ENCODE peak calls at places on chromosomes 13 and 19, in ten cellular contexts. P, E, D, A, B, M, T, R, X and F are unnamed samples.

GRCh38 chr13:103436057-103436654 is 369.9 kb upstream of the SLC10A2 start:
- DNase-seq in D (no peak), R (no peak), X (no peak), A (no peak), M (no peak), B (no peak), E (no peak), T (no peak), P (no peak), F (no peak)

GRCh38 chr13:85812282-85812681 is 13.1 kb upstream of the SLITRK6 start:
- DNase-seq in A (no peak), R (no peak), T (no peak), M (no peak), B (no peak), X (no peak), E (no peak), P (no peak), D (no peak), F (no peak)

GRCh38 chr13:102700088-102701031 is 5.5 kb upstream of the METTL21C start:
- DNase-seq in E (no peak), A (peak; percentile 27), M (no peak), T (no peak), X (no peak), D (no peak), B (no peak), R (no peak), P (no peak), F (no peak)

GRCh38 chr19:12946092-12946845 is 607 bp downstream of the RAD23A start:
- DNase-seq in A (peak; percentile 87), E (peak; percentile 67), P (peak; percentile 88), R (peak; percentile 58), X (peak; percentile 89), M (peak; percentile 80), D (peak; percentile 91), T (peak; percentile 83), B (peak; percentile 60), F (peak; percentile 84)

GRCh38 chr13:43546260-43546659 is 240.5 kb downstream of the ENOX1 start:
- DNase-seq in M (no peak), E (no peak), T (no peak), B (no peak), R (no peak), A (peak; percentile 59), P (no peak), D (no peak), X (no peak), F (no peak)

GRCh38 chr19:17240062-17240854 is 5.5 kb downstream of the NR2F6 start:
- DNase-seq in R (no peak), P (no peak), B (no peak), A (no peak), E (peak; percentile 77), T (no peak), D (no peak), M (no peak), X (no peak), F (peak; percentile 64)

GRCh38 chr13:110232756-110233155 is 74.2 kb downstream of the COL4A1 start:
- DNase-seq in P (no peak), T (no peak), E (no peak), A (peak; percentile 82), D (no peak), M (no peak), B (no peak), R (no peak), X (no peak), F (no peak)

GRCh38 chr19:29795882-29796523 is 15.8 kb upstream of the CCNE1 start:
- DNase-seq in P (no peak), M (no peak), E (no peak), A (no peak), D (no peak), X (no peak), R (no peak), T (no peak), B (no peak), F (no peak)

DNA sequence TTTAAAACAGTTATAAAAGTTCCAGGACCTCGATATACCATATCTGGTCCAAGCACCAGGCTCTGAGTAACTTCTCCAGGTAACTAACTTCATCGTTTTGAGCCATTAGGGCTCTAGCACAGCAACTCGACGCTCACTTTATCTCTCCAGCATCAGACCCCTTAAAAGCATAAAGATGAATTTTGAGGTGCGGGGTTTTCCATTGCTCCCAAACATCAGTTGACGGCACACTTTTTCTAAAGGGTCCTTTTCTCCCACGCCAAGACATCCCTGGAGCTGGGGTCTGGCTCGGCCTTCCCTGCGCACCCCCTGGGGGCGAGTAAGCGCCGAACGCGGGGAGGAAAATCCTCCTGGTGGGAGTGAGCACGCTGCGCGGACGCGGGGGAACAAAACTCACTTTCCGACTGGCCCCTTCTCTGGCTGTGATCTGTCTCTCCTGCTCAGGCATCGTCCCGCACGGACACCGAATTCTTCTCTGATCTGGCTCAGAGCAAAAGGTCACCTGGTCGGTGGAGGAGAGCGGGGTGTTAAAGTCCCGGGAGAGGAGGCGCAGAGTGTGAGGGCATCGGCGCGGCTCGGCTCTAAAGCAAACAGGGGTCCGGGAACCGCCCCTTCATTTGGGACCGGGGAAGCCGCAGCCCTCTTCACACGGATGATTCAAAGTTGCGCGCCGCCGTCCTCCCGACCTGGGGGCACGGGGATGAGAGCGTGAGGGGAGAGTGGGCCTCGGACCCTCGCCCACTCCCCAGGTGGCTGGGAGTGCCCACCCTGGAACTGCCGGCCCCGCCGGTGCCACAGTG is at the start of gene ATP7B:
- DNase-seq in D (peak; percentile 43), M (no peak), B (no peak), R (no peak), P (peak; percentile 7), E (peak; percentile 5), T (no peak), X (no peak), A (peak; percentile 13), F (peak; percentile 56)
- TF ChIP-seq CTCF in D (peak; percentile 32), M (no peak), B (no peak), R (peak; percentile 22), P (peak; percentile 4), E (no peak), T (peak; percentile 46), X (no peak), A (no peak), F (peak; percentile 53)

GRCh38 chr19:1764293-1764683 is 11.0 kb downstream of the ONECUT3 start:
- DNase-seq in E (no peak), M (no peak), A (no peak), R (no peak), X (no peak), D (no peak), T (no peak), B (no peak), P (no peak), F (no peak)

GRCh38 chr19:1767464-1767933 is 14.2 kb downstream of the ONECUT3 start:
- DNase-seq in T (no peak), P (no peak), D (peak; percentile 53), A (peak; percentile 31), R (no peak), E (no peak), M (no peak), X (no peak), B (peak; percentile 19), F (peak; percentile 67)

GRCh38 chr19:1766800-1767352 is 13.6 kb downstream of the ONECUT3 start:
- DNase-seq in P (no peak), B (peak; percentile 41), X (no peak), M (no peak), A (no peak), T (no peak), R (no peak), D (no peak), E (no peak), F (no peak)

GRCh38 chr19:1765182-1765903 is 12.0 kb downstream of the ONECUT3 start:
- DNase-seq in M (no peak), R (no peak), X (no peak), P (no peak), D (no peak), A (no peak), T (no peak), E (no peak), B (no peak), F (no peak)

DNA sequence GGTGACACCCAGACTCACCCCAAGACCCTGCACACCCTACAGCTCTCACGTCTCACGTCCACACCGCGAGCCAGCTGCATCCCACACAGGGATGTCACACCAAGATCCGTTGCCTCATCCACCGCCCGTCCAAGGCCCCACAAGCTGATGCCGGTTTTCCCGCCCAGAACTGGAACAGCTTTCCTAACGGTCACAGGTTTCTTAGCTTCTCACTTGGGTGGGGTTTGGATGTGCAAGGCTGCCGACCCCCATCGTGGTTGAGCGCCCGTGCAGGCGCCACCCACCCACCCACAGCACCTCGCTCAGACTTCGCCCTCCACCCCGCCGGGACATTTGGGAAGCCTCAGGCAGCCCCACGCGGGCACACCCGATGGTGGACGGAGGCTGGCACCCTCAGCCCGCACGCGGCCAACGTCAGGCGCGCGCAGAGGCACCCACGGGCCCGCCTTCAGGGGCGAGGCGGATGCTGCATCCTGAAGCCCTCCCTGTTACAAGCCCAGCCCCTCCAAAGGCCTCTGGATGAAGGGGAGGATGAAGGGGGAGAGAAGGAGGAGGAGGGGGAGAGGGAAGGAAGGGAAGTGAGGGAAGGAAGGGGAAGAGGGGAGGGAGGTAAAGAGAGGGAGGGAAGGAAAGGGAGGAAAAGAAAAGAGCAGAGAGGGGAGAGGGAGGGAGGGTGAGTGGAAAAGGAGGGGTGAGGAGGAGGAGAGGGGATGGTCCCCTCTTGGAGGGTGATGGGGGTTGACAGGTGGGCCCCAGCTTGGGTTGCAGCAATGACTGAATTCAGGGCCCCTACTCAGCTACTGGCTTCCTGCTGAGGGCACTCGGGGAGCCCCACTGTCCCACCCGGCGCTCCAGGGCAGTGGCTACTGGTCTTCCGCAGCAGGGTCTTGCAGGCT is 12.8 kb downstream of the ONECUT3 start:
- DNase-seq in E (no peak), D (no peak), B (no peak), A (no peak), M (no peak), R (no peak), X (no peak), T (no peak), P (no peak), F (no peak)
- H3K4me3 ChIP-seq in E (no peak overlapping the region), D (no peak overlapping the region), B (no peak overlapping the region), A (no peak overlapping the region), M (no peak overlapping the region), R (no peak overlapping the region), X (no peak overlapping the region), T (no peak overlapping the region), P (no peak overlapping the region), F (no peak overlapping the region)

DNA sequence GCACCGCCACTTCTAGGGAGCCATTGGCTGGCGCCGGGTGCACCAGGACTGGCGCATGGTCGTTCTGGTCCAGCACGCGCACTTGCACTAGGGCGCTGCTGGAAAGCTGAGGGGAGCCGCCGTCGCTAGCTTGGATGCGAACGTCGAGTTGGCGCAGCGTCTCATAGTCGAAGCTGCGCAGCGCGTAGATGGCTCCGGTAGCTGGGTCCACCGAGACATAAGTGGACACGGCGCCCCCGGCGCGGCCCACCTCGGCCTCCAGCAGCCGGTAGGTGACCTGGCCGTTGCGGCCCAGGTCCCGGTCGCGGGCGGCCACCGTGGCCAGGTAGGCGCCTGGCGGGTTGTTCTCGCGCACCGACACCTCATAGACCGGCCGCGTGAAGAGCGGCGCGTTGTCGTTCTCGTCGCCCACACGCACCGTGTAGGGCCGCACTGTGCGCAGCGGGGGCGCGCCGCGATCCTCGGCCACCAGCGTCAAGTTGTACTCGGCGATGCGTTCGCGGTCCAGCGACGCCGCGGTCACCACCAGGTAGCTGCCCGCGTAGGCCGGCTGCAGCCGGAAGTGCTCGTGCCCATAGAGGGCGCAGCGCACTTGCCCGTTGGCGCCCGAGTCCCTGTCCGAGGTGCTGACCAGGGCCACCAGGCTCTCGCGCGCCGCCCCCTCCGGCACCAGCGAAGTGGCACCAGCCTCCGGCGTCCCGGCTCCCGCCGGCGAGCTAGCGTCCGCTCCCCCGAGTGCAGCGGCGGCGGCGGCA is 1.7 kb downstream of the PCDH8 start:
- DNase-seq in A (peak; percentile 51), T (no peak), X (peak; percentile 73), P (no peak), R (no peak), D (peak; percentile 84), E (no peak), B (peak; percentile 58), M (no peak), F (no peak)
- TF ChIP-seq CTCF in A (peak; percentile 52), T (peak; percentile 36), X (peak; percentile 25), P (peak; percentile 40), R (peak; percentile 32), D (peak; percentile 65), E (no peak), B (no peak), M (no peak), F (no peak)

DNA sequence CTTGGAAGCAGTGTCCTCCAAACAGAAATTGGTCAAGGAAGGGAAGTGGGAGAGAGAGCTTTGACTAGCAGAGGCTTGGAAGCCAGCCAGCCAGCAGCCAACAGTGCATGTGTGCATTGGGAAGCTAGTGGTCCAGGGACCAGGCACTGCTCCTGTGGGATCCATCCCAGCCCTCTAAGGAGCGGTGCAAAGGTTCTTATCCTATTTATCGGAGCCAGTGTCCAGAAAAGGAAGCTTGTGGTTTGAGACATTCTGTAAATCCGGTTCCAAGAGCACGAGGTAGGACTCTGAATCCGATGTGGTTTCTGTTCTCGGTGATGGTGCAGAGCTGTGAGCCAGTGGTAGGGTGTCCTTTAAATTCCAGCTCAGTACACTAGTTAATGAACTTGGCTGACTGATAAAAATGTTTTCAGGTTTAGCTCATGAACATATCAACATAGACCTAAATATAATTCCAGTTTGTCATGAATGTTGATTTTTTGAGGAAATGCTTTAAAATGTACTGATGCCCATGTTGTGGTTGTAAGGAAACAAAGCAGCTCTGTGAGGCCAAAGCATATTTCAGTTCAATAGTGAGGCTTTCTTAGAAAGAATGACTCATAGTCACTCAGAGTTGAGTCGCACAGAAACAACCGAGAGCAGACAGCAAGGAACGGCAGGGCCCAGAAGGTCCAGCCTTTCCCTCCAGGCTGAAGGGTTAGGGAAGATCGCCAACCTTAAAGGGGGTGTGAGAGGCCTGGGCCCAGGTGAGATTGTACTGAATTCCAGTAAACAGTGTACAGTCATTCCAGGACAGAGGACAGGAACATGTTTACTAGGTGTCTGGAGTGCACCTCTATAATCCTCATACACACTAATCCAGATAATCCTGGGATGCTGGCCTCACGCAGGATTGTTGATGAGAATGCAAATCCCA is 21.5 kb upstream of the GARRE1 start:
- DNase-seq in M (no peak), P (peak; percentile 96), E (peak; percentile 62), T (peak; percentile 92), B (no peak), A (peak; percentile 92), X (no peak), D (peak; percentile 49), R (peak; percentile 95), F (no peak)
- H3K4me3 ChIP-seq in M (no peak overlapping the region), P (no peak overlapping the region), E (no peak overlapping the region), T (no peak overlapping the region), B (no peak overlapping the region), A (no peak overlapping the region), X (no peak overlapping the region), D (no peak overlapping the region), R (no peak overlapping the region), F (no peak overlapping the region)